ENCODE peak calls at places on chromosomes 6 and 20, in five cellular contexts. V is H1, S is K562, E is GM12878, X is HepG2. W is an unnamed sample. For H3K27me3, the result is how much of the 10 kb centered on the place peaks cover.

GRCh38 chr6:53869964-53870363 is 75.2 kb downstream of the LRRC1 start:
- DNase-seq in V (no peak), S (no peak), E (no peak), X (no peak), W (no peak)

GRCh38 chr20:13342469-13343242 is 121.6 kb downstream of the ISM1 start:
- DNase-seq in V (no peak), S (no peak), E (no peak), X (no peak), W (no peak)

GRCh38 chr6:112694986-112695385 is 347.9 kb downstream of the RFPL4B start:
- DNase-seq in V (no peak), S (no peak), E (no peak), X (no peak), W (no peak)

GRCh38 chr6:1390071-1390804 is 862 bp downstream of the FOXF2 start:
- DNase-seq in V (no peak), S (no peak), E (no peak), X (no peak), W (peak)

GRCh38 chr6:126107475-126108121 is 121.3 kb downstream of the TRMT11 start:
- DNase-seq in V (peak), S (no peak), E (no peak), X (no peak), W (peak)

GRCh38 chr6:146868671-146869209 is 270.0 kb downstream of the ADGB start:
- DNase-seq in V (no peak), S (no peak), E (no peak), X (no peak), W (no peak)

GRCh38 chr6:113449051-113449450 is 408.1 kb upstream of the MARCKS start:
- DNase-seq in V (no peak), S (no peak), E (no peak), X (no peak), W (no peak)

GRCh38 chr6:30682181-30683117 is 4.0 kb downstream of the PPP1R18 start:
- DNase-seq in V (no peak), S (peak), E (peak), X (peak), W (peak)

GRCh38 chr6:112311950-112312547 is 35.1 kb upstream of the RFPL4B start:
- DNase-seq in V (no peak), S (peak), E (no peak), X (peak), W (peak)

GRCh38 chr20:44761423-44761822 is 15.8 kb downstream of the KCNK15 start:
- DNase-seq in V (no peak), S (no peak), E (no peak), X (no peak), W (no peak)

GRCh38 chr6:36495086-36495485 is 52.2 kb downstream of the STK38 start:
- DNase-seq in V (no peak), S (no peak), E (no peak), X (no peak), W (no peak)

GRCh38 chr6:43698584-43699349 is 11.2 kb upstream of the MRPS18A start:
- DNase-seq in V (no peak), S (no peak), E (no peak), X (no peak), W (peak)

GRCh38 chr6:72857791-72858190 is 235.9 kb downstream of the KCNQ5 start:
- DNase-seq in V (no peak), S (no peak), E (no peak), X (no peak), W (no peak)

GRCh38 chr6:37049990-37050853 is 44.8 kb downstream of the FGD2 start:
- DNase-seq in V (no peak), S (peak), E (no peak), X (no peak), W (no peak)

GRCh38 chr20:63009988-63010769 is 3.4 kb upstream of the BHLHE23 start:
- DNase-seq in V (no peak), S (peak), E (peak), X (no peak), W (no peak)

GRCh38 chr20:47351643-47352331 is 4.7 kb downstream of the ZMYND8 start:
- DNase-seq in V (no peak), S (no peak), E (no peak), X (no peak), W (peak)

GRCh38 chr20:8757146-8757545 is 311.7 kb upstream of the PLCB4 start:
- DNase-seq in V (no peak), S (no peak), E (no peak), X (no peak), W (no peak)

GRCh38 chr6:149484733-149485700 is at the start of gene ZC3H12D:
- DNase-seq in V (no peak), S (no peak), E (no peak), X (peak), W (no peak)

GRCh38 chr6:160279850-160280249 is 21.2 kb upstream of the SLC22A2 start:
- DNase-seq in V (no peak), S (no peak), E (no peak), X (no peak), W (no peak)

GRCh38 chr6:145015739-145016558 is 719.4 kb downstream of the EPM2A start:
- DNase-seq in V (no peak), S (no peak), E (peak), X (no peak), W (no peak)

GRCh38 chr6:122400467-122401089 is 1.1 kb downstream of the HSF2 start:
- DNase-seq in V (no peak), S (no peak), E (no peak), X (no peak), W (no peak)
- TF ChIP-seq CREB1 in V (no peak), S (no peak), E (no peak), X (no peak), W (no peak)

DNA sequence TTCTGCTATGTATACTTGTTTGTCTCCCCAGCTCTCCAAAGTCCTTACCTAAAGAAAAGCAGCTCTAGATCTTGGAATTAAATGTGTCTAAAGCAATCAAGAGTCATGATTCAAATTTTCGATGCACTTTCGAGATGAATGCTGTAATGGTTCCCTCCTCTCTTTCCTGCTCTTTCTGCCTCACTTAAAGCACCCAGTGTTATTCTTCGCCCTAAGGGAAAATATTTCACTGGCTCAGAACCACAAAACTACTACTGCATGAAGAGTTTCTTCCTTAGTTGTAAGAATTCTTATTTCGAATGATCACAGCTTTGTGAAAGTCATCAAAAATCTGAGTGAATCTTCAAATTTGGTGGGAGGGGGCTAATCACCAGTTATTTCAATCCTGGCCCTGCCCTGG is 41.5 kb downstream of the LYRM4 start:
- DNase-seq in V (no peak), S (no peak), E (no peak), X (no peak), W (no peak)
- H3K4me3 ChIP-seq in V (no peak), S (no peak), E (no peak), X (no peak), W (no peak)

DNA sequence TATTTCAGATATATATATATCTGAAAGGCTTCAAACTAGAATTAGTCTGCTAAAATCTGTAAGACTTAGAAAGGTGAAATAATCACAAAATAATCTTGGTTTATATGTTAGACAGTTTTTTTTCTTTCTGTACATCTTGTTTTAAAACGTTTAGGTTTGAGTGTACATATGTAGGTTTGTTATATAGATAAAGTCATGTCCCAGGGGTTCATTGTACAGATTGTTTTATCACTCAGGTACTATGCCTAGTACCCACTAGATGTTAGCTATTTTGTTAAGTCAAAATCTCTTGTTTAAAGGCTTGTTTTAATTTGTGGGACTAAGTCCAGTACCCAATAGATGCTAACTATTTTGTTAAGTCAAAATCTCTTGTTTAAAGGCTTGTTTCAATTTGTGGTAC is 1339.0 kb upstream of the CITED2 start:
- DNase-seq in V (no peak), S (no peak), E (no peak), X (no peak), W (peak)
- H3K27me3 ChIP-seq in V (under half), S (under half), E (under half), X (under half), W (under half)

DNA sequence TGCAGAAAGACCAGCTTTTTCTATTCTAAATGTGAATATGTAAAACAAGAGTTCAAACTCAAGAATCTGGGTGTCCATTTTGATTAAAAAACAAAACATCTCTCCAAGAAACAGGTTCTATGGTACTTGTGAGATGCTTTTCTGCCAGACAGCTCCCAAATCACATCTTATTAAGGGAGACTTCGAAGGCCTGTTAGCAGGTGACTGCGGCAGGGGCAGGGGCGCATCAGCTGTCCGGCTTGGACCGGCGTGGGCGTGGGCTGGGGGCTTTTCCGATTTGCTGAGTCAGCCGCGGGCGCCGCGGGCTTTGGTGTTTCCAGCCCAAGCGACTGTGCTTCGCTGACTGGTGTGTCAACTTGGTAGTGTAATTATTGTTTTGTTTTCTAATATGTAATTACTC is 32.6 kb downstream of the TFAP2A start:
- DNase-seq in V (no peak), S (no peak), E (no peak), X (no peak), W (no peak)
- TF ChIP-seq CREB1 in V (no peak), S (no peak), E (no peak), X (no peak), W (no peak)

GRCh38 chr6:41921712-41921998 is 356 bp downstream of the BYSL start:
- DNase-seq in V (no peak), S (no peak), E (no peak), X (no peak), W (no peak)
- H3K4me3 ChIP-seq in V (peak), S (peak), E (peak), X (peak), W (peak)

DNA sequence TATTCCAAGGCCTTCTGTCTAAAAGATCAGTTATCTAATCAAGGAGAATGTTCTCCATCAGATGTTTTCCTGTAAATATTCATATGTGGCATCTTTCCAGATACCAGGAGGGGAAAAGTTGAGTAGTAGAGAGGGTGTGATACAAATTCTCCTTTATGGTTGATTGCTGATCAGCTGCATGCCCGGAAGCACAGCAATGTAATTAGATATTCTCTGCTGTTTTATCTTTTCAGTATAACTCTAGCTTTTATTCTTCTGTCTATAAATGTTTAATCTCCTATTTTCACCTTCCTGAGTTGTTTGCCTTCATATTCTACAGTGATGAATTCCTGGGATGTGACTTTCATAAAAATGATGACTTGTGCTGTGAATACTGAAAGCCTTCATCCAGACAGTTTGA is 53.7 kb downstream of the SH3BGRL2 start:
- DNase-seq in V (no peak), S (no peak), E (no peak), X (no peak), W (no peak)
- H3K27me3 ChIP-seq in V (under half), S (under half), E (under half), X (under half), W (under half)

GRCh38 chr20:35394271-35394670 is 17.5 kb downstream of the UQCC1 start:
- DNase-seq in V (no peak), S (no peak), E (no peak), X (no peak), W (no peak)
- TF ChIP-seq CREB1 in V (no peak), S (no peak), E (no peak), X (no peak), W (no peak)

DNA sequence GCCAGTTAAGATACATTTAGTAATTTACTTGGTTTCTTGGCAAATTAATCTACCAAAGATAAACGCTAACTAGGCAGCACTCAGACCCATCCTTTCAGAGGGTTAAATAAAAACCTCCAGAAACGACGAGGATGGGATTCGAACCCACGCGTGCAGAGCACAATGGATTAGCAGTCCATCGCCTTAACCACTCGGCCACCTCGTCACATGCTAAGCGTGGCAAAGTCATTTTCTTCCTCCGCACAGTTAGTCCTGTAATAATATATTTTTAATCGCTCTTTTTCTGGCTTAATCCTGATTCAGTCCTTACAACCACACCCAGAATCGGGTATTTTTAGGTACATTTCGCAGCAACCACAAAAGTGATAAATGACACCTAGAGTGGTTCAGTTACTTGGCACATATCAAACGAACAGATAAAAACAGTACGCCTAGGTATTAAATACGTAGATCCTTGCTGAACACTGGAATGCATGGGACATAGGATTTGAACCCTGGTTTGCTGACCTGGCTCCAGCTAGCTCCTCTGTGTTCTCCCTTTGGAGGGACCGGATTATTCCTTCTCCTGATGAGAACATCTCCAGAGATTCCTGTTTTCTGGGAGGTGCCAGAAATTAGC is 71.6 kb downstream of the GPX5 start:
- DNase-seq in V (no peak), S (no peak), E (no peak), X (peak), W (peak)
- H3K4me3 ChIP-seq in V (peak), S (no peak), E (peak), X (peak), W (peak)

GRCh38 chr6:38157905-38158304 is 338.4 kb downstream of the ZFAND3 start:
- DNase-seq in V (no peak), S (no peak), E (no peak), X (no peak), W (no peak)
- H3K27me3 ChIP-seq in V (under half), S (under half), E (under half), X (under half), W (under half)

DNA sequence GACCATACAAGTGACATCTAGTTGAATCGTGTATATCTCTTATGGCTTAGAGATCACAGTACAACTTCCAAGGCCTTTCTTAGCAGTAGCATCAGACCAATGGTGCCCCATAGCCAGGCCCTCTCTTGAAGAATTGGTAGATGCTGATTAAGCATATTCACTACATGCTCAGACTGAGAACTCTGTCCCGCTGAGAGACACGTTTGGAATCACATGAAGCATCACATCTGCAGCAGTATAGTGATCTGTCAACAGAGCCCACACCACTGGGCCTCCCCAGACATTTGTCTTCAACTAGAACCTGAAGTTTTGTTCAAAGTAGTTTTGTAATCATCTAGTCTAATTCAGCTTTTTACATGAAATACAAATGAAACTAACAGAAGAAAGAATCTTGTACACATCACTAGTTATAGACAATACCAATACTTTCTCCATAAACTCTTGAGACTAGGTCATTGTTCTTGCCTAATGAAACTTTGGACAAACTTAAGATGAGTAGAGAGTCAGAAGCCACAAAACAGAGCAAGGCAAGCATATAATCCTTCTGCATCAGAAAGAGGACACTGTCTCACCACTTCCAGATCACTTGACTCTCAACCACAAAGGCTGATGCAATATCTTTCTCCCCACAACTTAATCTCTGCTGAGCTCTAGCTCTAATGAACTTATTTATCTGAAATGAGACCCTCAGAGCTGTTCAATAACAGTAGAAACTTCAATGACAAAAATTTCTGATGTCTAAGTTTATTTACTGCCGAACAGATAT is 182.7 kb downstream of the TBX18 start:
- DNase-seq in V (no peak), S (no peak), E (no peak), X (no peak), W (no peak)
- TF ChIP-seq CREB1 in V (no peak), S (no peak), E (no peak), X (no peak), W (no peak)